ENCODE peak calls at places on chromosomes 4 and X, in four cellular contexts. Q is colonic mucosa, T is psoas muscle, K is adrenal gland. R is an unnamed sample.

GRCh38 chr4:129899849-129900248 is 803.9 kb downstream of the C4orf33 start:
- DNase-seq in Q (no peak), T (no peak), K (no peak), R (no peak)

GRCh38 chrX:102959471-102959870 is 22.4 kb downstream of the RAB40AL start:
- DNase-seq in Q (no peak), T (no peak), K (no peak), R (no peak)

GRCh38 chr4:55186700-55187099 is 61.3 kb upstream of the KDR start:
- DNase-seq in Q (no peak), T (no peak), K (no peak), R (no peak)

GRCh38 chr4:154349829-154350228 is 141.8 kb downstream of the DCHS2 start:
- DNase-seq in Q (no peak), T (no peak), K (no peak), R (no peak)

GRCh38 chr4:54542540-54543041 is 115.2 kb upstream of the KIT start:
- DNase-seq in Q (no peak), T (no peak), K (no peak), R (no peak)

GRCh38 chr4:2583517-2583916 is 47.1 kb downstream of the FAM193A start:
- DNase-seq in Q (no peak), T (no peak), K (peak; percentile 59), R (no peak)

GRCh38 chr4:17166954-17167353 is 268.5 kb upstream of the LDB2 start:
- DNase-seq in Q (no peak), T (no peak), K (no peak), R (no peak)

GRCh38 chrX:53080628-53081580 is 1.3 kb upstream of the TSPYL2 start:
- DNase-seq in Q (no peak), T (no peak), K (no peak), R (no peak)

GRCh38 chrX:88135735-88136134 is 611.3 kb upstream of the CPXCR1 start:
- DNase-seq in Q (no peak), T (no peak), K (no peak), R (no peak)

GRCh38 chr4:3111461-3111860 is 37.0 kb downstream of the HTT start:
- DNase-seq in Q (no peak), T (no peak), K (no peak), R (no peak)

GRCh38 chr4:137471461-137471860 is 60.8 kb downstream of the PCDH18 start:
- DNase-seq in Q (no peak), T (no peak), K (no peak), R (no peak)

GRCh38 chrX:47483310-47484268 is 567 bp upstream of the ZNF41 start:
- DNase-seq in Q (peak; percentile 34), T (peak; percentile 57), K (peak; percentile 36), R (no peak)

GRCh38 chr4:133839326-133839725 is 362.3 kb downstream of the PABPC4L start:
- DNase-seq in Q (no peak), T (no peak), K (no peak), R (no peak)

GRCh38 chr4:101334963-101335572 is 12.3 kb downstream of the PPP3CA start:
- DNase-seq in Q (no peak), T (no peak), K (no peak), R (no peak)

GRCh38 chr4:21869978-21870745 is 78.4 kb downstream of the KCNIP4 start:
- DNase-seq in Q (no peak), T (no peak), K (no peak), R (no peak)

GRCh38 chrX:68098431-68098830 is 334.9 kb downstream of the OPHN1 start:
- DNase-seq in Q (no peak), T (no peak), K (no peak), R (no peak)

GRCh38 chr4:38164346-38164745 is 204.1 kb downstream of the PTTG2 start:
- DNase-seq in Q (no peak), T (no peak), K (no peak), R (no peak)

GRCh38 chrX:103918050-103918449 is 44.4 kb upstream of the TMSB15B start:
- DNase-seq in Q (peak; percentile 59), T (peak; percentile 56), K (peak; percentile 38), R (no peak)

GRCh38 chr4:41873380-41874295 is 61.6 kb upstream of the TMEM33 start:
- DNase-seq in Q (no peak), T (no peak), K (no peak), R (no peak)

GRCh38 chr4:152052431-152053057 is 291.7 kb upstream of the GATB start:
- DNase-seq in Q (no peak), T (no peak), K (no peak), R (no peak)

GRCh38 chr4:8721621-8722020 is 129.1 kb downstream of the CPZ start:
- DNase-seq in Q (no peak), T (no peak), K (no peak), R (no peak)

GRCh38 chrX:125090046-125090445 is 229.6 kb upstream of the TEX13C start:
- DNase-seq in Q (no peak), T (no peak), K (no peak), R (no peak)

GRCh38 chr4:14178421-14178820 is 550.9 kb upstream of the BOD1L1 start:
- DNase-seq in Q (no peak), T (no peak), K (no peak), R (no peak)

GRCh38 chr4:144316869-144317268 is 176.4 kb upstream of the GYPA start:
- DNase-seq in Q (no peak), T (no peak), K (no peak), R (no peak)

GRCh38 chr4:144313370-144313769 is 172.9 kb upstream of the GYPA start:
- DNase-seq in Q (no peak), T (no peak), K (no peak), R (no peak)

DNA sequence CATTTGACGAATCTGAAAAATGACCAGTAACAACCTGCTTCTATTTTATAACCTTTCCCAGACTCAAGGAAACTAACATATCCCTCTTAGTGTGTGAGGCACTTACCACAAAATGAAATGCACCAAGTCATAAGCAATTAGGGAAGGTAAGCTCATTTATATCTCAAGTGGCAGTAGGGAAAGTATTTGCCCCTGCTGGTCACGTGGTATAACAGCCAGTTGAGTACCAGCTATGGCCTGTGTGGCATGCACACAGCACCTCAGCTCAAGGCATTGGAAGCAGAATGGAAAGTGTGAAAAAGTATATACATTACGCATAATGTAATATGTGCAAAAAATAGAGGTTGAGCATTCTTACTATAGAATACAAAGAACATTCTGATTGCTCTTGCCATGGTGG is 178.3 kb upstream of the GYPA start:
- DNase-seq in Q (no peak), T (no peak), K (no peak), R (no peak)
- TF ChIP-seq CTCF in Q (no peak), T (no peak), K (no peak), R (no peak)

DNA sequence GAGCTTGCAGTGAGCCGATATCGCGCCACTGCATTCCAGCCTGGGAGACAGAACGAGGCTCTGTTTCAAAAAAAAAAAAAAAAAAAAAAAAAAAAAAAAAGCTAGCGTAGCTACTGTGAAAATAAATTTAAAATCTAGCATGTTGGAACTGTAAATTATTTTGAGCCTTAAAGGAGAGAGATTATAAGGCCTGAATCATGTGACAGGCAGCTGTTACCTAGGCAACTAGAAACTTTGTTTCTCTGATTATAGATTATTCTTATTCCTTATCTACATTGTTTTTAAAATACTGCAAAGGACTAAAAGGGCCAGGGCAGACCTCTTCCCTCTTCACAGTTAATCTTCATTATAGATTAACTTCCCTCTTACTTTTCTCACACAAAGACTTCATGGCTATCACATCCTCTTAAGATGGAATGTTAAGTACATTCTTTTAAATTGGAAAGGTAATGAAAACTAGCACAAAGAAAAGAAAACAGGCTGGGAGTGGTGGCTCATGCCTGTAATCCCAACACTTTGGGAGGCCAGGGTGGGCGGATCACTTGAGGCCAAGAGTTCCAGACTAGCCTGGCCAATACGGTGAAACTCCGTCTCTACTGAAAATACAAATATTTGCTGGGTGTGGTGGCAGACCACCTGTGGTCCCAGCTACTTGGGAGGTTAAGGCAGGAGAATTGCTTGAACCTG is 21.1 kb upstream of the PDS5A start:
- DNase-seq in Q (no peak), T (no peak), K (no peak), R (no peak)
- H3K27ac ChIP-seq in Q (no peak overlapping the region), T (no peak overlapping the region), K (no peak overlapping the region), R (no peak overlapping the region)

DNA sequence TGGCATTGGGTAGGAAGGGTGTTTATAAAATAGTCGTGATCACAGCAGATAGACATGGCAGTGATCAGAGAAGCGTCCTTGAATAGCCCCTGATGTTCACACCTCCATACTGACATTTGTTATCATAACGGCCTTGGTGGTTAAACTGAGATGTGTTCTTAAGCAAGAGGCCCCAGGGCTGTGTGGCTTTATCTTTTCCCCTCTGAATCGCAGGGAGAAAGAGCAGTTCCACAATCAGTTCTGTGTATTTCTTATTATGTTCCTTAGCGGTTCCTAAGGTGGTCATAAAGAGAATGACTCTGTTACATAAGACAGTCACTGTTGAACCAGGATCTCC is 52.8 kb upstream of the CBR4 start:
- DNase-seq in Q (no peak), T (no peak), K (peak; percentile 49), R (no peak)
- H3K4me3 ChIP-seq in Q (no peak overlapping the region), T (no peak overlapping the region), K (peak overlapping the region; percentile 27), R (peak overlapping the region; percentile 55)

GRCh38 chr4:108742451-108742850 is 20.4 kb downstream of the ETNPPL start:
- DNase-seq in Q (no peak), T (no peak), K (no peak), R (no peak)

GRCh38 chr4:108744307-108744706 is 18.5 kb downstream of the ETNPPL start:
- DNase-seq in Q (no peak), T (no peak), K (no peak), R (no peak)

GRCh38 chr4:108738307-108738706 is 24.5 kb downstream of the ETNPPL start:
- DNase-seq in Q (no peak), T (no peak), K (no peak), R (no peak)

GRCh38 chr4:108743021-108743420 is 19.8 kb downstream of the ETNPPL start:
- DNase-seq in Q (no peak), T (no peak), K (no peak), R (no peak)
- TF ChIP-seq CTCF in Q (no peak), T (no peak), K (no peak), R (no peak)

GRCh38 chrX:149531599-149531998 is 9.2 kb upstream of the EOLA1 start:
- DNase-seq in Q (no peak), T (no peak), K (no peak), R (no peak)

GRCh38 chrX:149528381-149528780 is 12.4 kb upstream of the EOLA1 start:
- DNase-seq in Q (no peak), T (no peak), K (no peak), R (no peak)

GRCh38 chrX:149522914-149523313 is 17.8 kb upstream of the IDS start:
- DNase-seq in Q (no peak), T (no peak), K (no peak), R (no peak)

GRCh38 chrX:149527705-149528104 is 13.1 kb upstream of the EOLA1 start:
- DNase-seq in Q (no peak), T (no peak), K (peak; percentile 21), R (no peak)
- H3K27ac ChIP-seq in Q (no peak overlapping the region), T (no peak overlapping the region), K (no peak overlapping the region), R (no peak overlapping the region)

GRCh38 chr4:52657630-52658501 is 1.2 kb downstream of the USP46 start:
- DNase-seq in Q (peak; percentile 23), T (peak; percentile 67), K (peak; percentile 16), R (no peak)
- H3K4me3 ChIP-seq in Q (peak overlapping the region; percentile 84), T (peak overlapping the region; percentile 87), K (peak overlapping the region; percentile 99), R (peak overlapping the region; percentile 93)

R was measured in coronary artery.